ENCODE peak calls at places on chromosomes 7 and 10, in seven cellular contexts. One of them, this sample, is unnamed.
A peak's percentile ranks its signal among the peaks of the same experiment; 100 is the strongest.

GRCh38 chr7:45036801-45037200 is 36.8 kb downstream of the CCM2 start:
- DNase-seq in GM23338: no peak
- DNase-seq in right atrium auricular region: no peak
- DNase-seq in left ventricle myocardium inferior: no peak
- DNase-seq in A549: no peak
- DNase-seq in upper lobe of right lung: no peak
- DNase-seq in fibroblast of lung: no peak
- DNase-seq in this sample: no peak

GRCh38 chr10:133128126-133129081 is 31.6 kb upstream of the KNDC1 start:
- DNase-seq in GM23338: no peak
- DNase-seq in right atrium auricular region: no peak
- DNase-seq in left ventricle myocardium inferior: peak; percentile 10
- DNase-seq in A549: no peak
- DNase-seq in upper lobe of right lung: peak; percentile 57
- DNase-seq in fibroblast of lung: no peak
- DNase-seq in this sample: no peak

GRCh38 chr7:123725586-123726171 is 23.1 kb downstream of the WASL start:
- DNase-seq in GM23338: no peak
- DNase-seq in right atrium auricular region: no peak
- DNase-seq in left ventricle myocardium inferior: no peak
- DNase-seq in A549: no peak
- DNase-seq in upper lobe of right lung: no peak
- DNase-seq in fibroblast of lung: no peak
- DNase-seq in this sample: no peak

GRCh38 chr7:90681336-90682019 is 85.4 kb downstream of the CDK14 start:
- DNase-seq in GM23338: no peak
- DNase-seq in right atrium auricular region: no peak
- DNase-seq in left ventricle myocardium inferior: no peak
- DNase-seq in A549: no peak
- DNase-seq in upper lobe of right lung: no peak
- DNase-seq in fibroblast of lung: peak; percentile 75
- DNase-seq in this sample: no peak

GRCh38 chr10:103504181-103504783 is 10.8 kb downstream of the NEURL1 start:
- DNase-seq in GM23338: no peak
- DNase-seq in right atrium auricular region: no peak
- DNase-seq in left ventricle myocardium inferior: no peak
- DNase-seq in A549: peak; percentile 85
- DNase-seq in upper lobe of right lung: peak; percentile 46
- DNase-seq in fibroblast of lung: peak; percentile 98
- DNase-seq in this sample: peak; percentile 77

GRCh38 chr10:47169631-47170030 is 130.4 kb upstream of the GDF10 start:
- DNase-seq in GM23338: no peak
- DNase-seq in right atrium auricular region: no peak
- DNase-seq in left ventricle myocardium inferior: no peak
- DNase-seq in A549: no peak
- DNase-seq in upper lobe of right lung: no peak
- DNase-seq in fibroblast of lung: no peak
- DNase-seq in this sample: no peak

GRCh38 chr10:36023939-36024338 is 381.8 kb upstream of the FZD8 start:
- DNase-seq in GM23338: peak; percentile 7
- DNase-seq in right atrium auricular region: peak; percentile 63
- DNase-seq in left ventricle myocardium inferior: no peak
- DNase-seq in A549: peak; percentile 43
- DNase-seq in upper lobe of right lung: no peak
- DNase-seq in fibroblast of lung: peak; percentile 55
- DNase-seq in this sample: peak; percentile 49

GRCh38 chr7:137953692-137954470 is 48.0 kb downstream of the CREB3L2 start:
- DNase-seq in GM23338: peak; percentile 74
- DNase-seq in right atrium auricular region: no peak
- DNase-seq in left ventricle myocardium inferior: no peak
- DNase-seq in A549: peak; percentile 89
- DNase-seq in upper lobe of right lung: no peak
- DNase-seq in fibroblast of lung: peak; percentile 82
- DNase-seq in this sample: peak; percentile 90

GRCh38 chr7:158004123-158004490 is 583.5 kb downstream of the PTPRN2 start:
- DNase-seq in GM23338: no peak
- DNase-seq in right atrium auricular region: no peak
- DNase-seq in left ventricle myocardium inferior: no peak
- DNase-seq in A549: no peak
- DNase-seq in upper lobe of right lung: no peak
- DNase-seq in fibroblast of lung: no peak
- DNase-seq in this sample: no peak

GRCh38 chr7:143954163-143954894 is at the start of gene OR2F1:
- DNase-seq in GM23338: no peak
- DNase-seq in right atrium auricular region: no peak
- DNase-seq in left ventricle myocardium inferior: no peak
- DNase-seq in A549: no peak
- DNase-seq in upper lobe of right lung: no peak
- DNase-seq in fibroblast of lung: no peak
- DNase-seq in this sample: no peak

GRCh38 chr10:63628526-63629362 is 107.5 kb downstream of the REEP3 start:
- DNase-seq in GM23338: peak; percentile 64
- DNase-seq in right atrium auricular region: peak; percentile 77
- DNase-seq in left ventricle myocardium inferior: peak; percentile 68
- DNase-seq in A549: no peak
- DNase-seq in upper lobe of right lung: peak; percentile 69
- DNase-seq in fibroblast of lung: peak; percentile 46
- DNase-seq in this sample: peak; percentile 82

GRCh38 chr10:21173433-21173963 is 276.4 kb upstream of the NEBL start:
- DNase-seq in GM23338: peak; percentile 30
- DNase-seq in right atrium auricular region: no peak
- DNase-seq in left ventricle myocardium inferior: no peak
- DNase-seq in A549: no peak
- DNase-seq in upper lobe of right lung: no peak
- DNase-seq in fibroblast of lung: no peak
- DNase-seq in this sample: no peak

GRCh38 chr10:58026036-58026435 is 241.7 kb downstream of the IPMK start:
- DNase-seq in GM23338: no peak
- DNase-seq in right atrium auricular region: no peak
- DNase-seq in left ventricle myocardium inferior: no peak
- DNase-seq in A549: no peak
- DNase-seq in upper lobe of right lung: no peak
- DNase-seq in fibroblast of lung: no peak
- DNase-seq in this sample: no peak

GRCh38 chr10:30557884-30558283 is 71.7 kb downstream of the LYZL2 start:
- DNase-seq in GM23338: peak; percentile 55
- DNase-seq in right atrium auricular region: no peak
- DNase-seq in left ventricle myocardium inferior: no peak
- DNase-seq in A549: peak; percentile 38
- DNase-seq in upper lobe of right lung: no peak
- DNase-seq in fibroblast of lung: peak; percentile 75
- DNase-seq in this sample: peak; percentile 56

GRCh38 chr10:19749185-19749729 is 67.0 kb upstream of the PLXDC2 start:
- DNase-seq in GM23338: no peak
- DNase-seq in right atrium auricular region: no peak
- DNase-seq in left ventricle myocardium inferior: no peak
- DNase-seq in A549: no peak
- DNase-seq in upper lobe of right lung: no peak
- DNase-seq in fibroblast of lung: peak; percentile 89
- DNase-seq in this sample: peak; percentile 22

GRCh38 chr7:140521426-140521825 is 42.1 kb upstream of the MKRN1 start:
- DNase-seq in GM23338: no peak
- DNase-seq in right atrium auricular region: no peak
- DNase-seq in left ventricle myocardium inferior: no peak
- DNase-seq in A549: no peak
- DNase-seq in upper lobe of right lung: no peak
- DNase-seq in fibroblast of lung: no peak
- DNase-seq in this sample: no peak

GRCh38 chr10:77715081-77715480 is 77.5 kb upstream of the KCNMA1 start:
- DNase-seq in GM23338: peak; percentile 26
- DNase-seq in right atrium auricular region: no peak
- DNase-seq in left ventricle myocardium inferior: no peak
- DNase-seq in A549: peak; percentile 25
- DNase-seq in upper lobe of right lung: no peak
- DNase-seq in fibroblast of lung: no peak
- DNase-seq in this sample: no peak

GRCh38 chr10:120415709-120416330 is 41.2 kb upstream of the PLPP4 start:
- DNase-seq in GM23338: no peak
- DNase-seq in right atrium auricular region: no peak
- DNase-seq in left ventricle myocardium inferior: no peak
- DNase-seq in A549: no peak
- DNase-seq in upper lobe of right lung: no peak
- DNase-seq in fibroblast of lung: peak; percentile 97
- DNase-seq in this sample: peak; percentile 77

GRCh38 chr10:79384773-79385391 is 37.6 kb downstream of the PPIF start:
- DNase-seq in GM23338: no peak
- DNase-seq in right atrium auricular region: no peak
- DNase-seq in left ventricle myocardium inferior: peak; percentile 10
- DNase-seq in A549: no peak
- DNase-seq in upper lobe of right lung: no peak
- DNase-seq in fibroblast of lung: no peak
- DNase-seq in this sample: no peak

GRCh38 chr10:25565570-25565969 is 368.5 kb upstream of the MYO3A start:
- DNase-seq in GM23338: no peak
- DNase-seq in right atrium auricular region: no peak
- DNase-seq in left ventricle myocardium inferior: no peak
- DNase-seq in A549: no peak
- DNase-seq in upper lobe of right lung: no peak
- DNase-seq in fibroblast of lung: no peak
- DNase-seq in this sample: no peak

GRCh38 chr10:25562547-25562946 is 371.5 kb upstream of the MYO3A start:
- DNase-seq in GM23338: no peak
- DNase-seq in right atrium auricular region: no peak
- DNase-seq in left ventricle myocardium inferior: no peak
- DNase-seq in A549: no peak
- DNase-seq in upper lobe of right lung: no peak
- DNase-seq in fibroblast of lung: no peak
- DNase-seq in this sample: no peak

GRCh38 chr10:25557136-25557535 is 376.9 kb upstream of the MYO3A start:
- DNase-seq in GM23338: no peak
- DNase-seq in right atrium auricular region: no peak
- DNase-seq in left ventricle myocardium inferior: no peak
- DNase-seq in A549: no peak
- DNase-seq in upper lobe of right lung: no peak
- DNase-seq in fibroblast of lung: peak; percentile 57
- DNase-seq in this sample: no peak

GRCh38 chr10:25564351-25564750 is 369.7 kb upstream of the MYO3A start:
- DNase-seq in GM23338: no peak
- DNase-seq in right atrium auricular region: no peak
- DNase-seq in left ventricle myocardium inferior: no peak
- DNase-seq in A549: no peak
- DNase-seq in upper lobe of right lung: no peak
- DNase-seq in fibroblast of lung: peak; percentile 56
- DNase-seq in this sample: no peak

GRCh38 chr10:25561761-25562160 is 372.3 kb upstream of the MYO3A start:
- DNase-seq in GM23338: no peak
- DNase-seq in right atrium auricular region: no peak
- DNase-seq in left ventricle myocardium inferior: no peak
- DNase-seq in A549: no peak
- DNase-seq in upper lobe of right lung: no peak
- DNase-seq in fibroblast of lung: no peak
- DNase-seq in this sample: no peak
- TF ChIP-seq CTCF in GM23338: no peak
- TF ChIP-seq CTCF in right atrium auricular region: no peak
- TF ChIP-seq CTCF in left ventricle myocardium inferior: no peak
- TF ChIP-seq CTCF in A549: no peak
- TF ChIP-seq CTCF in upper lobe of right lung: no peak
- TF ChIP-seq CTCF in fibroblast of lung: no peak
- TF ChIP-seq CTCF in this sample: no peak

GRCh38 chr10:96263173-96263572 is 8.2 kb downstream of the BLNK start:
- DNase-seq in GM23338: no peak
- DNase-seq in right atrium auricular region: no peak
- DNase-seq in left ventricle myocardium inferior: no peak
- DNase-seq in A549: no peak
- DNase-seq in upper lobe of right lung: no peak
- DNase-seq in fibroblast of lung: no peak
- DNase-seq in this sample: no peak
- H3K4me3 ChIP-seq in GM23338: no peak overlapping the region
- H3K4me3 ChIP-seq in right atrium auricular region: no peak overlapping the region
- H3K4me3 ChIP-seq in left ventricle myocardium inferior: no peak overlapping the region
- H3K4me3 ChIP-seq in A549: no peak overlapping the region
- H3K4me3 ChIP-seq in upper lobe of right lung: no peak overlapping the region
- H3K4me3 ChIP-seq in fibroblast of lung: no peak overlapping the region
- H3K4me3 ChIP-seq in this sample: no peak overlapping the region

DNA sequence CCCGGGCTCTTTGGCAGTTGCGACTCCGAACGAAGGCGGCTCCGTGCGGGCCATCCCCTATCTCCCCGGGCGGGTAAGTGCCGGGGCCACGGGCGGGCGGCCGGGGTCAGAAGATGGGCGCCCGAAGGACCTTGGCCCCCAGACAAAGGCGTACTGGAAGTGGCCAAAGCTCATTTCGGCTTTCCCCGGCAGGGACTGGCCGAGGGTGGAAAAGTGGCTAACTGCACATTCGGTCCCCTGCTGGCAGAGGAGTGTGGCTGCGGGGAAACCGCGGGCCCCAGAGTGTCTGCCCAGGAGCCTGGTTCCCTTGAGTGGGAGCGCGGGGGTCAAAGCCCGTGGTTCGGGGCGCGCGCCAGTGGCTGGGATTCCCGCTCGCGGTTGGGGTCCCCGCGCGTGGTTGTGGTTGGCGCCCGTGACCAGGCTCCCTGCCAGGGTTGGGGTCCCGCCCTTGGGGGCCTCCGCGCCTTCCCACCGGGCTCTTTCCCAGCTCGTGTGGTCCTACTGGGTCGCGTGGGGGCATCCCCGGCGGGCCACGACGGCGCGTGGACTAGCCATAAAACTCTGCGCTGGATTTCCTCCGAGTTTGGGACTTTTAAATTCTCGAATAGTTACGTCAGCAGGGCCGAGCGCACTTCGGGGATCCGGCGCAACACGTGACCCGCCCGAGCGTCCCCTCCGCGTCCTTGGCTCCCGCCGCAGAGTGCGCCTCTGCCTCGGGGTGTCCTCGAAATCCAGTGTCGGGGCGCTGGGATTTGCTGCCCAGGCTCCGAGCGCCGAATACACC is 124.4 kb downstream of the TACC2 start:
- DNase-seq in GM23338: peak; percentile 81
- DNase-seq in right atrium auricular region: peak; percentile 86
- DNase-seq in left ventricle myocardium inferior: peak; percentile 73
- DNase-seq in A549: peak; percentile 88
- DNase-seq in upper lobe of right lung: peak; percentile 89
- DNase-seq in fibroblast of lung: peak; percentile 66
- DNase-seq in this sample: no peak
- TF ChIP-seq CTCF in GM23338: peak; percentile 32
- TF ChIP-seq CTCF in right atrium auricular region: no peak
- TF ChIP-seq CTCF in left ventricle myocardium inferior: peak; percentile 54
- TF ChIP-seq CTCF in A549: no peak
- TF ChIP-seq CTCF in upper lobe of right lung: peak; percentile 36
- TF ChIP-seq CTCF in fibroblast of lung: peak; percentile 52
- TF ChIP-seq CTCF in this sample: peak; percentile 64

DNA sequence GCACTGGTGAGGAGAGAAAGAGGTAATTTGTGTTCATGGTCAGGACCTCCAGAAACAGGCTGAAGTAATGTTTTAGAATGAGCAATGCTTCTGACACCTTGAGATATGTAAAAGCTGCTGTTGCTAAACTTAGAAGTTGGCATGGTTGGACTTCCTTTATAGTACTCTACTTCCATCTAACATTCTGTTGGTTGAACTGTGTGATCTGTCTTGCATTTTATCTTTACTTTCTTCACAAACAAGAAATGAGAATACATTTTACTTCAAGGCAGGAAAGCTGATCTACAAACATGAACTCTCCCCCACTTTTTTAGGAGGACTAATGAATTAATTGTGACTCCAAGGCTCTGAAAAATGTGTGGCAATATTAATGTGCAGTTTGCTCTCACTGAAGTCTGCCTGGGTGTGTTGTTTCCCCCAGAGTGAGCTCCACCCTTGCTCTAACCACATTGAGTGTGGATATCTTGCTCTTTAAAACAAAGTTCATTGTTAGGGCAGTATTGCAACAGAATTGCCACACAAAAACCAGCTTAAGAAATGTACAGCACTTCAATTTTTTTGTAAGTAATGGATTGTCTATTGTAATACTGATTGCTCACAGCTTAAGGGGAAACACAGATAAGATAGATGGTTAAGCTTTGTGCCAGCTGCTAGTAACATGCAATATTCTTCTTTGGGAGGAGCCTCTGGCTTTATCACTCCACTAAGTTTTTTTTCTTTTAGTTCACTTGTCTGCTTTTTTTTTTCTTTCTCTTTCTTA is 69.0 kb downstream of the ADD3 start:
- DNase-seq in GM23338: no peak
- DNase-seq in right atrium auricular region: peak; percentile 81
- DNase-seq in left ventricle myocardium inferior: no peak
- DNase-seq in A549: no peak
- DNase-seq in upper lobe of right lung: no peak
- DNase-seq in fibroblast of lung: peak; percentile 91
- DNase-seq in this sample: peak; percentile 66
- H3K4me3 ChIP-seq in GM23338: no peak overlapping the region
- H3K4me3 ChIP-seq in right atrium auricular region: no peak overlapping the region
- H3K4me3 ChIP-seq in left ventricle myocardium inferior: peak overlapping the region; percentile 51
- H3K4me3 ChIP-seq in A549: no peak overlapping the region
- H3K4me3 ChIP-seq in upper lobe of right lung: peak overlapping the region; percentile 23
- H3K4me3 ChIP-seq in fibroblast of lung: no peak overlapping the region
- H3K4me3 ChIP-seq in this sample: no peak overlapping the region

This sample was measured in retinal pigment epithelial cell.